ENCODE peak calls at places on chromosomes 1 and 21, in eight cellular contexts. One of them, this sample, is unnamed.

GRCh38 chr1:201489656-201490261 is 17.2 kb downstream of the CSRP1 start:
- DNase-seq in B cell: no peak
- DNase-seq in fibroblast of the aortic adventitia: peak; percentile 36
- DNase-seq in BJ: no peak
- DNase-seq in activated CD8-positive, alpha-beta T cell treated with anti-CD3 and anti-CD28 coated beads for 36 hours: no peak
- DNase-seq in HFF-Myc: no peak
- DNase-seq in NB4: peak; percentile 28
- DNase-seq in right lobe of liver: no peak
- DNase-seq in this sample: no peak

GRCh38 chr1:9438431-9439073 is 100.7 kb upstream of the SLC25A33 start:
- DNase-seq in B cell: no peak
- DNase-seq in fibroblast of the aortic adventitia: peak; percentile 88
- DNase-seq in BJ: no peak
- DNase-seq in activated CD8-positive, alpha-beta T cell treated with anti-CD3 and anti-CD28 coated beads for 36 hours: no peak
- DNase-seq in HFF-Myc: no peak
- DNase-seq in NB4: peak; percentile 84
- DNase-seq in right lobe of liver: peak; percentile 85
- DNase-seq in this sample: no peak

GRCh38 chr1:21837476-21837875 is 25.4 kb downstream of the LDLRAD2 start:
- DNase-seq in B cell: no peak
- DNase-seq in fibroblast of the aortic adventitia: no peak
- DNase-seq in BJ: no peak
- DNase-seq in activated CD8-positive, alpha-beta T cell treated with anti-CD3 and anti-CD28 coated beads for 36 hours: no peak
- DNase-seq in HFF-Myc: no peak
- DNase-seq in NB4: no peak
- DNase-seq in right lobe of liver: no peak
- DNase-seq in this sample: no peak

GRCh38 chr1:58964880-58965279 is 181.0 kb upstream of the JUN start:
- DNase-seq in B cell: no peak
- DNase-seq in fibroblast of the aortic adventitia: peak; percentile 50
- DNase-seq in BJ: no peak
- DNase-seq in activated CD8-positive, alpha-beta T cell treated with anti-CD3 and anti-CD28 coated beads for 36 hours: no peak
- DNase-seq in HFF-Myc: no peak
- DNase-seq in NB4: peak; percentile 28
- DNase-seq in right lobe of liver: peak; percentile 71
- DNase-seq in this sample: no peak

GRCh38 chr21:38365521-38365920 is 108.7 kb downstream of the KCNJ15 start:
- DNase-seq in B cell: no peak
- DNase-seq in fibroblast of the aortic adventitia: no peak
- DNase-seq in BJ: no peak
- DNase-seq in activated CD8-positive, alpha-beta T cell treated with anti-CD3 and anti-CD28 coated beads for 36 hours: no peak
- DNase-seq in HFF-Myc: no peak
- DNase-seq in NB4: no peak
- DNase-seq in right lobe of liver: no peak
- DNase-seq in this sample: no peak

GRCh38 chr1:210360852-210361477 is 32.3 kb downstream of the HHAT start:
- DNase-seq in B cell: no peak
- DNase-seq in fibroblast of the aortic adventitia: peak; percentile 77
- DNase-seq in BJ: peak; percentile 26
- DNase-seq in activated CD8-positive, alpha-beta T cell treated with anti-CD3 and anti-CD28 coated beads for 36 hours: no peak
- DNase-seq in HFF-Myc: no peak
- DNase-seq in NB4: peak; percentile 47
- DNase-seq in right lobe of liver: peak; percentile 56
- DNase-seq in this sample: no peak

GRCh38 chr1:181179980-181180964 is 91.8 kb downstream of the IER5 start:
- DNase-seq in B cell: no peak
- DNase-seq in fibroblast of the aortic adventitia: peak; percentile 59
- DNase-seq in BJ: peak; percentile 29
- DNase-seq in activated CD8-positive, alpha-beta T cell treated with anti-CD3 and anti-CD28 coated beads for 36 hours: peak; percentile 82
- DNase-seq in HFF-Myc: peak; percentile 61
- DNase-seq in NB4: no peak
- DNase-seq in right lobe of liver: no peak
- DNase-seq in this sample: no peak

GRCh38 chr1:241356519-241357365 is at the start of gene RGS7:
- DNase-seq in B cell: no peak
- DNase-seq in fibroblast of the aortic adventitia: peak; percentile 34
- DNase-seq in BJ: no peak
- DNase-seq in activated CD8-positive, alpha-beta T cell treated with anti-CD3 and anti-CD28 coated beads for 36 hours: peak; percentile 13
- DNase-seq in HFF-Myc: no peak
- DNase-seq in NB4: no peak
- DNase-seq in right lobe of liver: no peak
- DNase-seq in this sample: no peak

GRCh38 chr1:157137051-157137772 is 983 bp downstream of the ETV3 start:
- DNase-seq in B cell: no peak
- DNase-seq in fibroblast of the aortic adventitia: peak; percentile 20
- DNase-seq in BJ: no peak
- DNase-seq in activated CD8-positive, alpha-beta T cell treated with anti-CD3 and anti-CD28 coated beads for 36 hours: peak; percentile 31
- DNase-seq in HFF-Myc: no peak
- DNase-seq in NB4: peak; percentile 56
- DNase-seq in right lobe of liver: no peak
- DNase-seq in this sample: no peak

GRCh38 chr1:94620345-94621031 is 78.9 kb upstream of the F3 start:
- DNase-seq in B cell: no peak
- DNase-seq in fibroblast of the aortic adventitia: no peak
- DNase-seq in BJ: no peak
- DNase-seq in activated CD8-positive, alpha-beta T cell treated with anti-CD3 and anti-CD28 coated beads for 36 hours: no peak
- DNase-seq in HFF-Myc: no peak
- DNase-seq in NB4: no peak
- DNase-seq in right lobe of liver: no peak
- DNase-seq in this sample: no peak

GRCh38 chr1:240031414-240031813 is 60.3 kb upstream of the FMN2 start:
- DNase-seq in B cell: no peak
- DNase-seq in fibroblast of the aortic adventitia: peak; percentile 34
- DNase-seq in BJ: peak; percentile 55
- DNase-seq in activated CD8-positive, alpha-beta T cell treated with anti-CD3 and anti-CD28 coated beads for 36 hours: no peak
- DNase-seq in HFF-Myc: no peak
- DNase-seq in NB4: no peak
- DNase-seq in right lobe of liver: no peak
- DNase-seq in this sample: no peak

GRCh38 chr21:42002421-42002958 is 7.7 kb downstream of the ZBTB21 start:
- DNase-seq in B cell: peak; percentile 56
- DNase-seq in fibroblast of the aortic adventitia: peak; percentile 68
- DNase-seq in BJ: peak; percentile 87
- DNase-seq in activated CD8-positive, alpha-beta T cell treated with anti-CD3 and anti-CD28 coated beads for 36 hours: peak; percentile 87
- DNase-seq in HFF-Myc: peak; percentile 52
- DNase-seq in NB4: no peak
- DNase-seq in right lobe of liver: no peak
- DNase-seq in this sample: no peak

GRCh38 chr1:72635719-72636118 is 353.4 kb upstream of the NEGR1 start:
- DNase-seq in B cell: no peak
- DNase-seq in fibroblast of the aortic adventitia: peak; percentile 2
- DNase-seq in BJ: no peak
- DNase-seq in activated CD8-positive, alpha-beta T cell treated with anti-CD3 and anti-CD28 coated beads for 36 hours: no peak
- DNase-seq in HFF-Myc: no peak
- DNase-seq in NB4: peak; percentile 82
- DNase-seq in right lobe of liver: no peak
- DNase-seq in this sample: no peak

GRCh38 chr1:43067856-43068751 is 104.0 kb downstream of the EBNA1BP2 start:
- DNase-seq in B cell: no peak
- DNase-seq in fibroblast of the aortic adventitia: no peak
- DNase-seq in BJ: no peak
- DNase-seq in activated CD8-positive, alpha-beta T cell treated with anti-CD3 and anti-CD28 coated beads for 36 hours: no peak
- DNase-seq in HFF-Myc: no peak
- DNase-seq in NB4: peak; percentile 8
- DNase-seq in right lobe of liver: no peak
- DNase-seq in this sample: no peak

GRCh38 chr1:158008630-158009029 is 15.2 kb downstream of the KIRREL1 start:
- DNase-seq in B cell: no peak
- DNase-seq in fibroblast of the aortic adventitia: no peak
- DNase-seq in BJ: no peak
- DNase-seq in activated CD8-positive, alpha-beta T cell treated with anti-CD3 and anti-CD28 coated beads for 36 hours: no peak
- DNase-seq in HFF-Myc: no peak
- DNase-seq in NB4: no peak
- DNase-seq in right lobe of liver: no peak
- DNase-seq in this sample: no peak

GRCh38 chr21:14119038-14119437 is 91.7 kb downstream of the LIPI start:
- DNase-seq in B cell: no peak
- DNase-seq in fibroblast of the aortic adventitia: no peak
- DNase-seq in BJ: no peak
- DNase-seq in activated CD8-positive, alpha-beta T cell treated with anti-CD3 and anti-CD28 coated beads for 36 hours: no peak
- DNase-seq in HFF-Myc: no peak
- DNase-seq in NB4: peak; percentile 31
- DNase-seq in right lobe of liver: no peak
- DNase-seq in this sample: no peak
- TF ChIP-seq CTCF in B cell: no peak
- TF ChIP-seq CTCF in fibroblast of the aortic adventitia: no peak
- TF ChIP-seq CTCF in BJ: no peak
- TF ChIP-seq CTCF in activated CD8-positive, alpha-beta T cell treated with anti-CD3 and anti-CD28 coated beads for 36 hours: no peak
- TF ChIP-seq CTCF in HFF-Myc: no peak
- TF ChIP-seq CTCF in NB4: peak; percentile 20
- TF ChIP-seq CTCF in right lobe of liver: no peak
- TF ChIP-seq CTCF in this sample: no peak

GRCh38 chr1:182269097-182269496 is 122.5 kb downstream of the GLUL start:
- DNase-seq in B cell: no peak
- DNase-seq in fibroblast of the aortic adventitia: no peak
- DNase-seq in BJ: no peak
- DNase-seq in activated CD8-positive, alpha-beta T cell treated with anti-CD3 and anti-CD28 coated beads for 36 hours: no peak
- DNase-seq in HFF-Myc: no peak
- DNase-seq in NB4: no peak
- DNase-seq in right lobe of liver: no peak
- DNase-seq in this sample: no peak
- TF ChIP-seq CTCF in B cell: no peak
- TF ChIP-seq CTCF in fibroblast of the aortic adventitia: no peak
- TF ChIP-seq CTCF in BJ: no peak
- TF ChIP-seq CTCF in activated CD8-positive, alpha-beta T cell treated with anti-CD3 and anti-CD28 coated beads for 36 hours: no peak
- TF ChIP-seq CTCF in HFF-Myc: no peak
- TF ChIP-seq CTCF in NB4: no peak
- TF ChIP-seq CTCF in right lobe of liver: no peak
- TF ChIP-seq CTCF in this sample: no peak

GRCh38 chr1:25809929-25810328 is 9.8 kb upstream of the MTFR1L start:
- DNase-seq in B cell: no peak
- DNase-seq in fibroblast of the aortic adventitia: no peak
- DNase-seq in BJ: no peak
- DNase-seq in activated CD8-positive, alpha-beta T cell treated with anti-CD3 and anti-CD28 coated beads for 36 hours: no peak
- DNase-seq in HFF-Myc: no peak
- DNase-seq in NB4: peak; percentile 90
- DNase-seq in right lobe of liver: no peak
- DNase-seq in this sample: no peak
- TF ChIP-seq CTCF in B cell: no peak
- TF ChIP-seq CTCF in fibroblast of the aortic adventitia: no peak
- TF ChIP-seq CTCF in BJ: no peak
- TF ChIP-seq CTCF in activated CD8-positive, alpha-beta T cell treated with anti-CD3 and anti-CD28 coated beads for 36 hours: no peak
- TF ChIP-seq CTCF in HFF-Myc: no peak
- TF ChIP-seq CTCF in NB4: peak; percentile 36
- TF ChIP-seq CTCF in right lobe of liver: no peak
- TF ChIP-seq CTCF in this sample: no peak

DNA sequence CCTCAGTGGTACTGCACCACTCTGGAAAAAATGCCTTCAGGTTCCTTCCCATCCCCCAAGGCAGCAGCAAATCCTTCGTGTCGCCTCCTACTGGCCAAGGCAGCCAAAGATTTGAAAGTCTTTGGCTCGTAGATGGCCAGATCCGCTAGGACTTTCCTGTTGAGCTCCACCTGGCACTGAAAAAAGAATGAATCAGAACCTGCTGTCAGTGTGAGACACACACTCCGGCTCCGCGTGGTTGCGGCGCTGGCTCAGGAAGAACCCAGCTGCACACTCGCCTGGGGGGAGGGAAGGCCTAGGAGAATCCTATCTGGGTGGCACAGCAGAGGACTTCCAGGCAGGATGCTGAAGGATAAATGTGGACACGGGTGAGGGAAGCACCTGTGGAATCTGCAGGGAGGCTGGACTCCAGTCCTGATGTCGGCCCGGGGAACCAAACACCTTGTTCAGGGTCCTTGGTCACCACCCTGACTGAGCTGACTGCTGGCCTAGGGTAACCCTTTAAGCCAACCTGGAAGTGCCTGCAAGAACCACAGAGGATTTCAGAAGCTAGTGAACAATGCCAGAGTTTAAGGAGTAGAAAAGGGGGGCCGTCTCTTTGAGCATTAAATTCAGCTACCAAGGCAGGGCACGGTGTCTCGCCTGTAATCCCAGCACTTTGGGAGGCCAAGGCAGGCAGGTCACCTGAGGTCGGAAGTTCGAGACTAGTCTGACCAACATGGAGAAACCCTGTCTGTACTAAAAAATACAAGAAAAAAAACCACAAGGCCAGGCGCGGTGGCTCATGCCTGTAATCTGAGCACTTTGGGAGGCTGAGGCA is 3.2 kb upstream of the CCNL2 start:
- DNase-seq in B cell: no peak
- DNase-seq in fibroblast of the aortic adventitia: peak; percentile 70
- DNase-seq in BJ: no peak
- DNase-seq in activated CD8-positive, alpha-beta T cell treated with anti-CD3 and anti-CD28 coated beads for 36 hours: peak; percentile 59
- DNase-seq in HFF-Myc: peak; percentile 41
- DNase-seq in NB4: peak; percentile 69
- DNase-seq in right lobe of liver: no peak
- DNase-seq in this sample: no peak
- TF ChIP-seq CTCF in B cell: peak; percentile 38
- TF ChIP-seq CTCF in fibroblast of the aortic adventitia: peak; percentile 73
- TF ChIP-seq CTCF in BJ: peak; percentile 70
- TF ChIP-seq CTCF in activated CD8-positive, alpha-beta T cell treated with anti-CD3 and anti-CD28 coated beads for 36 hours: peak; percentile 63
- TF ChIP-seq CTCF in HFF-Myc: peak; percentile 78
- TF ChIP-seq CTCF in NB4: peak; percentile 71
- TF ChIP-seq CTCF in right lobe of liver: peak; percentile 46
- TF ChIP-seq CTCF in this sample: peak; percentile 19

DNA sequence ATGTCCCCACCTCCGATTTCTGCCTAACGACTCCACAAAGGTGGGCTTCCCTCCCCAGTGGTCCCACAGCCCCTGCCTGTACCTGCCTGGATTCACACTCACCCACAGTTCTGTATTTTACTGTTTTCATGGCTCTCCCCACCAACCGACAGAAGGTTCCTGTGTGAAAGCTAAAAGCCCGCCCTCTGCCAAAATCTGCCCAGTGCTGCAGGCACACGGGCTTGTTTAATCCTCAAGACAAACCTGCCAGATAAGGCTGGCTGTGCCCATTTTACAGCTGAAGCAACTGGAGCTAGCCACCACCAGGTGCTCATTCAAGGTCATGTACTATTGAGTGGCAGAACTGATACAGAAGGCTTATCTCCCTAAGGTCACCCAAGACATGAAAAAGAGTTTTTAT is 114.5 kb downstream of the HIVEP3 start:
- DNase-seq in B cell: no peak
- DNase-seq in fibroblast of the aortic adventitia: no peak
- DNase-seq in BJ: no peak
- DNase-seq in activated CD8-positive, alpha-beta T cell treated with anti-CD3 and anti-CD28 coated beads for 36 hours: peak; percentile 63
- DNase-seq in HFF-Myc: no peak
- DNase-seq in NB4: peak; percentile 35
- DNase-seq in right lobe of liver: no peak
- DNase-seq in this sample: peak; percentile 41
- TF ChIP-seq CTCF in B cell: no peak
- TF ChIP-seq CTCF in fibroblast of the aortic adventitia: no peak
- TF ChIP-seq CTCF in BJ: no peak
- TF ChIP-seq CTCF in activated CD8-positive, alpha-beta T cell treated with anti-CD3 and anti-CD28 coated beads for 36 hours: no peak
- TF ChIP-seq CTCF in HFF-Myc: no peak
- TF ChIP-seq CTCF in NB4: no peak
- TF ChIP-seq CTCF in right lobe of liver: no peak
- TF ChIP-seq CTCF in this sample: no peak

GRCh38 chr1:62353853-62354252 is 34.6 kb upstream of the KANK4 start:
- DNase-seq in B cell: no peak
- DNase-seq in fibroblast of the aortic adventitia: no peak
- DNase-seq in BJ: no peak
- DNase-seq in activated CD8-positive, alpha-beta T cell treated with anti-CD3 and anti-CD28 coated beads for 36 hours: no peak
- DNase-seq in HFF-Myc: no peak
- DNase-seq in NB4: no peak
- DNase-seq in right lobe of liver: no peak
- DNase-seq in this sample: no peak
- TF ChIP-seq CTCF in B cell: no peak
- TF ChIP-seq CTCF in fibroblast of the aortic adventitia: no peak
- TF ChIP-seq CTCF in BJ: no peak
- TF ChIP-seq CTCF in activated CD8-positive, alpha-beta T cell treated with anti-CD3 and anti-CD28 coated beads for 36 hours: no peak
- TF ChIP-seq CTCF in HFF-Myc: no peak
- TF ChIP-seq CTCF in NB4: no peak
- TF ChIP-seq CTCF in right lobe of liver: no peak
- TF ChIP-seq CTCF in this sample: no peak